ENCODE peak calls at places on chromosomes 7 and 10, in ten cellular contexts. One of them, this sample, is unnamed.
A peak's percentile ranks its signal among the peaks of the same experiment; 100 is the strongest.

GRCh38 chr7:149317986-149318672 is 56.1 kb downstream of the ZNF783 start:
- DNase-seq in activated CD8-positive, alpha-beta memory T cell treated with anti-CD3 and anti-CD28 coated beads, Interleukin-2, amount 10 ng/mL, durations not matched to agents 7 days and 5 days: no peak
- DNase-seq in mammary epithelial cell: no peak
- DNase-seq in left ventricle myocardium inferior: no peak
- DNase-seq in mucosa of gallbladder: no peak
- DNase-seq in NCI-H1092: no peak
- DNase-seq in ELR: no peak
- DNase-seq in brain microvascular endothelial cell: no peak
- DNase-seq in cardiac fibroblast: no peak
- DNase-seq in GM03348: no peak
- DNase-seq in this sample: no peak

GRCh38 chr7:123871998-123872867 is 27.3 kb downstream of the HYAL4 start:
- DNase-seq in GM03348: peak; percentile 31
- DNase-seq in left ventricle myocardium inferior: no peak
- DNase-seq in activated CD8-positive, alpha-beta memory T cell treated with anti-CD3 and anti-CD28 coated beads, Interleukin-2, amount 10 ng/mL, durations not matched to agents 7 days and 5 days: peak; percentile 59
- DNase-seq in NCI-H1092: peak; percentile 46
- DNase-seq in brain microvascular endothelial cell: peak; percentile 56
- DNase-seq in mucosa of gallbladder: peak; percentile 34
- DNase-seq in ELR: peak; percentile 59
- DNase-seq in cardiac fibroblast: peak; percentile 73
- DNase-seq in mammary epithelial cell: peak; percentile 45
- DNase-seq in this sample: peak; percentile 27

GRCh38 chr7:16644624-16644986 is 949 bp downstream of the ANKMY2 start:
- DNase-seq in activated CD8-positive, alpha-beta memory T cell treated with anti-CD3 and anti-CD28 coated beads, Interleukin-2, amount 10 ng/mL, durations not matched to agents 7 days and 5 days: peak; percentile 81
- DNase-seq in ELR: peak; percentile 84
- DNase-seq in mammary epithelial cell: peak; percentile 46
- DNase-seq in mucosa of gallbladder: peak; percentile 46
- DNase-seq in cardiac fibroblast: peak; percentile 37
- DNase-seq in GM03348: peak; percentile 73
- DNase-seq in NCI-H1092: no peak
- DNase-seq in left ventricle myocardium inferior: peak; percentile 48
- DNase-seq in brain microvascular endothelial cell: peak; percentile 53
- DNase-seq in this sample: peak; percentile 64

GRCh38 chr7:92788559-92789183 is 47.7 kb downstream of the CDK6 start:
- DNase-seq in mammary epithelial cell: no peak
- DNase-seq in GM03348: no peak
- DNase-seq in left ventricle myocardium inferior: no peak
- DNase-seq in activated CD8-positive, alpha-beta memory T cell treated with anti-CD3 and anti-CD28 coated beads, Interleukin-2, amount 10 ng/mL, durations not matched to agents 7 days and 5 days: no peak
- DNase-seq in NCI-H1092: no peak
- DNase-seq in mucosa of gallbladder: no peak
- DNase-seq in brain microvascular endothelial cell: no peak
- DNase-seq in ELR: no peak
- DNase-seq in cardiac fibroblast: no peak
- DNase-seq in this sample: no peak

GRCh38 chr7:140165422-140165821 is 11.4 kb downstream of the KDM7A start:
- DNase-seq in mucosa of gallbladder: no peak
- DNase-seq in cardiac fibroblast: peak; percentile 44
- DNase-seq in GM03348: peak; percentile 60
- DNase-seq in mammary epithelial cell: peak; percentile 74
- DNase-seq in left ventricle myocardium inferior: no peak
- DNase-seq in activated CD8-positive, alpha-beta memory T cell treated with anti-CD3 and anti-CD28 coated beads, Interleukin-2, amount 10 ng/mL, durations not matched to agents 7 days and 5 days: no peak
- DNase-seq in brain microvascular endothelial cell: peak; percentile 48
- DNase-seq in ELR: peak; percentile 80
- DNase-seq in NCI-H1092: no peak
- DNase-seq in this sample: no peak

GRCh38 chr10:52818019-52818418 is 45.4 kb upstream of the MBL2 start:
- DNase-seq in left ventricle myocardium inferior: no peak
- DNase-seq in brain microvascular endothelial cell: peak; percentile 53
- DNase-seq in GM03348: peak; percentile 11
- DNase-seq in mucosa of gallbladder: no peak
- DNase-seq in mammary epithelial cell: peak; percentile 79
- DNase-seq in NCI-H1092: peak; percentile 4
- DNase-seq in cardiac fibroblast: peak; percentile 50
- DNase-seq in ELR: peak; percentile 60
- DNase-seq in activated CD8-positive, alpha-beta memory T cell treated with anti-CD3 and anti-CD28 coated beads, Interleukin-2, amount 10 ng/mL, durations not matched to agents 7 days and 5 days: no peak
- DNase-seq in this sample: no peak

GRCh38 chr7:135801045-135801693 is 52.6 kb upstream of the FAM180A start:
- DNase-seq in activated CD8-positive, alpha-beta memory T cell treated with anti-CD3 and anti-CD28 coated beads, Interleukin-2, amount 10 ng/mL, durations not matched to agents 7 days and 5 days: no peak
- DNase-seq in brain microvascular endothelial cell: peak; percentile 61
- DNase-seq in mammary epithelial cell: peak; percentile 51
- DNase-seq in GM03348: peak; percentile 86
- DNase-seq in mucosa of gallbladder: peak; percentile 35
- DNase-seq in ELR: peak; percentile 79
- DNase-seq in cardiac fibroblast: peak; percentile 84
- DNase-seq in left ventricle myocardium inferior: no peak
- DNase-seq in NCI-H1092: peak; percentile 89
- DNase-seq in this sample: peak; percentile 19

GRCh38 chr7:95545007-95545615 is 51.2 kb downstream of the PDK4 start:
- DNase-seq in activated CD8-positive, alpha-beta memory T cell treated with anti-CD3 and anti-CD28 coated beads, Interleukin-2, amount 10 ng/mL, durations not matched to agents 7 days and 5 days: no peak
- DNase-seq in brain microvascular endothelial cell: peak; percentile 71
- DNase-seq in NCI-H1092: peak; percentile 29
- DNase-seq in mammary epithelial cell: peak; percentile 54
- DNase-seq in mucosa of gallbladder: peak; percentile 62
- DNase-seq in cardiac fibroblast: peak; percentile 84
- DNase-seq in GM03348: peak; percentile 76
- DNase-seq in left ventricle myocardium inferior: no peak
- DNase-seq in ELR: peak; percentile 68
- DNase-seq in this sample: no peak

GRCh38 chr7:116426428-116427156 is 72.9 kb upstream of the CAV2 start:
- DNase-seq in cardiac fibroblast: peak; percentile 83
- DNase-seq in GM03348: peak; percentile 58
- DNase-seq in NCI-H1092: no peak
- DNase-seq in left ventricle myocardium inferior: no peak
- DNase-seq in activated CD8-positive, alpha-beta memory T cell treated with anti-CD3 and anti-CD28 coated beads, Interleukin-2, amount 10 ng/mL, durations not matched to agents 7 days and 5 days: no peak
- DNase-seq in brain microvascular endothelial cell: peak; percentile 81
- DNase-seq in mammary epithelial cell: peak; percentile 76
- DNase-seq in ELR: peak; percentile 91
- DNase-seq in mucosa of gallbladder: peak; percentile 36
- DNase-seq in this sample: no peak

GRCh38 chr7:69683002-69683401 is 84.7 kb downstream of the AUTS2 start:
- DNase-seq in activated CD8-positive, alpha-beta memory T cell treated with anti-CD3 and anti-CD28 coated beads, Interleukin-2, amount 10 ng/mL, durations not matched to agents 7 days and 5 days: no peak
- DNase-seq in brain microvascular endothelial cell: no peak
- DNase-seq in cardiac fibroblast: no peak
- DNase-seq in ELR: no peak
- DNase-seq in NCI-H1092: no peak
- DNase-seq in left ventricle myocardium inferior: no peak
- DNase-seq in mucosa of gallbladder: no peak
- DNase-seq in GM03348: no peak
- DNase-seq in mammary epithelial cell: no peak
- DNase-seq in this sample: no peak

GRCh38 chr7:39810710-39811109 is 139.3 kb upstream of the CDK13 start:
- DNase-seq in NCI-H1092: no peak
- DNase-seq in activated CD8-positive, alpha-beta memory T cell treated with anti-CD3 and anti-CD28 coated beads, Interleukin-2, amount 10 ng/mL, durations not matched to agents 7 days and 5 days: no peak
- DNase-seq in mucosa of gallbladder: no peak
- DNase-seq in GM03348: no peak
- DNase-seq in left ventricle myocardium inferior: no peak
- DNase-seq in cardiac fibroblast: no peak
- DNase-seq in brain microvascular endothelial cell: no peak
- DNase-seq in ELR: no peak
- DNase-seq in mammary epithelial cell: peak; percentile 85
- DNase-seq in this sample: no peak

GRCh38 chr10:97066877-97067555 is 118.7 kb downstream of the SLIT1 start:
- DNase-seq in GM03348: no peak
- DNase-seq in mucosa of gallbladder: no peak
- DNase-seq in brain microvascular endothelial cell: no peak
- DNase-seq in mammary epithelial cell: no peak
- DNase-seq in left ventricle myocardium inferior: no peak
- DNase-seq in activated CD8-positive, alpha-beta memory T cell treated with anti-CD3 and anti-CD28 coated beads, Interleukin-2, amount 10 ng/mL, durations not matched to agents 7 days and 5 days: no peak
- DNase-seq in cardiac fibroblast: no peak
- DNase-seq in NCI-H1092: no peak
- DNase-seq in ELR: no peak
- DNase-seq in this sample: no peak

This sample was measured in activated CD4-positive, alpha-beta memory T cell treated with anti-CD3 and anti-CD28 coated beads, Interleukin-2, amount 10 ng/mL, durations not matched to agents 7 days and 5 days.